ENCODE peak calls at places on chromosomes 5 and 9, in ten cellular contexts. B, C, O, G, W, L, A, P, M and E are unnamed samples. For H3K27me3, the result is how much of the 10 kb centered on the place peaks cover.

GRCh38 chr5:163259495-163259894 is 177.9 kb upstream of the CCNG1 start:
- DNase-seq in P (no peak), L (no peak), G (no peak), M (no peak), B (no peak), A (no peak), C (no peak), W (no peak), O (no peak), E (no peak)

GRCh38 chr5:54772232-54773168 is 212.9 kb downstream of the ESM1 start:
- DNase-seq in C (no peak), O (no peak), W (no peak), M (no peak), P (no peak), A (no peak), B (no peak), L (no peak), G (no peak), E (no peak)

GRCh38 chr9:214488-215448 is at the start of gene DOCK8:
- DNase-seq in W (peak), M (no peak), C (no peak), G (peak), L (peak), B (peak), P (peak), A (peak), O (peak), E (peak)

GRCh38 chr9:130015353-130016019 is 27.5 kb downstream of the FNBP1 start:
- DNase-seq in L (no peak), G (no peak), B (no peak), M (no peak), C (no peak), W (no peak), A (no peak), O (no peak), P (no peak), E (no peak)

GRCh38 chr5:85049020-85049419 is 664.3 kb upstream of the EDIL3 start:
- DNase-seq in P (no peak), W (no peak), A (no peak), G (peak), B (no peak), O (no peak), M (peak), C (peak), L (peak), E (no peak)

GRCh38 chr5:136042665-136043121 is 13.9 kb downstream of the TGFBI start:
- DNase-seq in G (no peak), W (no peak), B (no peak), A (no peak), O (peak), M (no peak), P (no peak), C (no peak), L (peak), E (peak)

GRCh38 chr5:135010502-135011354 is 23.3 kb downstream of the PITX1 start:
- DNase-seq in A (no peak), P (peak), L (peak), O (no peak), G (no peak), C (no peak), B (no peak), W (no peak), M (peak), E (peak)

GRCh38 chr9:110744753-110745522 is 76.3 kb downstream of the MUSK start:
- DNase-seq in O (no peak), C (peak), P (no peak), M (peak), L (no peak), B (no peak), W (no peak), A (peak), G (peak), E (no peak)

GRCh38 chr5:150473673-150474358 is 24.3 kb upstream of the RPS14 start:
- DNase-seq in L (peak), P (no peak), O (no peak), M (peak), G (peak), C (no peak), B (no peak), W (no peak), A (no peak), E (no peak)

GRCh38 chr9:74951725-74952151 is 974 bp downstream of the C9orf40 start:
- DNase-seq in M (peak), P (peak), B (peak), A (no peak), O (peak), L (peak), G (peak), W (peak), C (no peak), E (peak)

DNA sequence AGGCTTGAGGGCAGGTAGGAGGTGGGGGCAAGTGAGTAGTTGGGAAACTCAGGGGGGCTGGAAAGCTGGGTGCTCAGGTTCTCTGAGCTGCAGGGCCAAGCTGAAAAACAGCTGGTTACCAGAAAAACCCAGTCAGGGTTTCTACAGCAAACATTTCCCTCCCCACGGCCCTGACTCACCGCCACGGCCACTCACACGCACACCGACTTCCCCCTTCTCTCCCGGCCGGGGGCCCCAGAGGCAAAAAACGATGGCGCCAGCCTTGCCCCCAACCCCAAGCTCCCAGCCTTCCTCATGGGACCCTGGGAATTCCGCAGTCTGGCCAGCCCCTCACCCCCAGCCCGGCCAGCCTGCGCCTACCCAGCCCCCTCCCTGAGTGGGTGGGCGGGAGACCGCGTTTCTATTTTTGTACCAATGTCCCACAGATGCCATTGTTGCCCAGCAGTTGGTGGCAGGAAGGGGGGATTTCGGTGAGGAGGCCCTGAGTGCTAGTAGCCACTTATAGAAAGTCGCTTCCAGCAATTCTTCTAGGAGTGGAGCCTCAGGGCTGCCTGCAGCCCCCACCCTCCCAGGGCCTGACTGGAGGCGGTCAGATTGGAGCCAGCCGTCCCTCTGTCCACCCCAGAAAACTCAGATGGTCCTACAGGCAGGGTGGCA is 18.4 kb downstream of the ENG start:
- DNase-seq in O (peak), B (peak), L (no peak), M (peak), G (peak), W (no peak), A (peak), C (peak), P (no peak), E (peak)
- H3K27ac ChIP-seq in O (peak), B (peak), L (no peak), M (peak), G (peak), W (peak), A (peak), C (peak), P (peak), E (peak)

GRCh38 chr9:16730162-16730561 is 140.3 kb downstream of the BNC2 start:
- DNase-seq in P (no peak), L (no peak), M (no peak), O (no peak), W (no peak), A (no peak), G (no peak), C (no peak), B (no peak), E (no peak)
- H3K27me3 ChIP-seq in P (under half), L (under half), M (under half), O (under half), W (under half), A (under half), G (half or more), C (under half), B (under half), E (under half)

DNA sequence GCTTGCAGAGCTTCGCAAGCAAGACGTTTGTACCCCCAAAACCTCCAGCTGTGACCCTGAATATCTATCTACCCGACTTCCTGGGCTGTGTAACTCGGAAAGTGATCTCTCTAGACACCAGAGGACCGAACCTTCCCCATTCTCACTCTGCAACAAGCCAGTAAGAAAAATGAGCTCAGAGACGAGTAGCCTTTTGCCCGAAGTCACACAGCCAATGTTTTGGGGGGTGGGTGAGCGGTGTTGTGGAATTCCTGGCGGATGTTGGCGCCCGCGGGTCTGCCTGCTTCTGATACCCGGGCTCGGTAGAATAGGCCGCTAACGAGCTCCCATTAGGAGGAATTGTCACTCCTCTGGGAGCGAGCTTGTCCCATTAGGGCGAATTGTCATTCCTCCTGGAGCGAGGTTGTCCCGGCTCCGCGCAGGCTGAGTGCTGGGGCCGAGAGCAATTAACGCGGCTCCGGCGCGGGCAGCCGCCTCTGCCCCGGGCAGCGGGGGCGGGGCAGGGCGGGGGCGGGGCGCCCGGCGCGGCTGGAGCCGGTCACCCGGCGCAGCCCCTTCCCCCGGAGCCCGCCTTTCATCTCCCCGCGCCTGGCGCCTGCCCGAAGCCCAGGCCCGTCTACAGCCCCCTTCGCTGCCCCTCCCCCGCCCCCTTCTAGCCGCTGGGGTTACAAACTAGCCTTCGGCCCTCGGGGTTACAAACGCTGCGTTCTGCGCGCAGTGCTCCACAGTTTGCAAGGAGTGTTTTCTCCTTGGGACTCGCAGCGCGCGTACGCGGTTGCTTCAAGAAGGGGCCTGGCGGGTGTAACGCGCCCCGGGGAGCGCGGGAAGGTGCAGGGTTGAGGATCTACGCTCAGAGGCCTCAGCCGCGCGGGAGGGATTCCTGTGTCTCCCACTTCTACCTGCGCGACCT is 3.5 kb upstream of the MSX2 start:
- DNase-seq in A (no peak), W (no peak), P (no peak), B (no peak), C (no peak), G (peak), L (peak), M (no peak), O (no peak), E (no peak)
- H3K4me3 ChIP-seq in A (no peak), W (no peak), P (peak), B (no peak), C (peak), G (peak), L (no peak), M (peak), O (no peak), E (peak)

GRCh38 chr5:141636413-141637265 is at the start of the genes HDAC3 and RELL2:
- DNase-seq in W (peak), L (peak), O (peak), C (peak), B (peak), A (peak), M (peak), G (peak), P (peak), E (peak)

GRCh38 chr5:141634720-141635119 is 1.9 kb downstream of the HDAC3 start:
- DNase-seq in O (no peak), L (no peak), B (no peak), G (no peak), W (no peak), M (no peak), P (no peak), A (no peak), C (no peak), E (no peak)

GRCh38 chr5:141635646-141636045 is 1.0 kb downstream of the HDAC3 start:
- DNase-seq in G (no peak), M (no peak), L (no peak), O (no peak), B (no peak), A (no peak), P (no peak), W (no peak), C (no peak), E (no peak)

GRCh38 chr5:141637266-141637692 is 482 bp downstream of the RELL2 start:
- DNase-seq in P (peak), B (peak), L (no peak), A (no peak), C (no peak), O (no peak), M (no peak), W (no peak), G (no peak), E (no peak)

GRCh38 chr5:141636106-141636412 is 590 bp downstream of the HDAC3 start:
- DNase-seq in W (no peak), A (no peak), L (no peak), M (no peak), G (no peak), O (no peak), B (no peak), P (no peak), C (no peak), E (no peak)
- H3K27ac ChIP-seq in W (peak), A (peak), L (peak), M (no peak), G (peak), O (peak), B (peak), P (peak), C (no peak), E (no peak)

DNA sequence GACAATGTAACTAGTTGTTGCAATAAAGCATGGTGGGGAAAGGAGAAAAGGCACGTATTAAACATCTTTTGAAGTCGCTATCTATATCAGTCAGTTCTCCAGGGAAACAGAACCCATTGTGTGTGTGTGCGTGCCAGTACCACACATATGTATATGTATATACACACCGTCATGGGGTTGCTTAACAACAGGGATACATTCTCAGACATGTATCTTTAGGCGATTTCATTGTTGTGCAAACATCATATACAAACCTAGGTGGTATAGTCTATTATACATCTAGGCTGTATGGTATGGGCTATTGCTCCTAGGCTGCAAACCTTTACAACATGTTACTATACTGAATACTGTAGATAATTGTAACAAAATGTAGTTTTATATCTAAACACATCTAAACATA is 2.3 kb downstream of the CDKN2B-AS1 start:
- DNase-seq in P (no peak), B (no peak), O (no peak), W (no peak), L (no peak), M (no peak), G (no peak), A (no peak), C (no peak), E (no peak)
- H3K27me3 ChIP-seq in P (half or more), B (under half), O (under half), W (under half), L (under half), M (under half), G (half or more), A (under half), C (under half), E (under half)

GRCh38 chr5:27158171-27158570 is 119.8 kb upstream of the CDH9 start:
- DNase-seq in G (no peak), C (no peak), B (no peak), M (no peak), A (no peak), P (no peak), L (no peak), W (no peak), O (no peak), E (no peak)
- H3K4me3 ChIP-seq in G (no peak), C (no peak), B (no peak), M (no peak), A (no peak), P (no peak), L (no peak), W (no peak), O (no peak), E (no peak)

GRCh38 chr5:140043508-140043872 is 391 bp upstream of the NRG2 start:
- DNase-seq in C (no peak), G (peak), O (no peak), B (no peak), L (no peak), P (no peak), W (no peak), M (no peak), A (no peak), E (no peak)

GRCh38 chr5:140044041-140044440 is 942 bp upstream of the NRG2 start:
- DNase-seq in O (no peak), G (peak), A (no peak), M (no peak), L (no peak), P (no peak), C (no peak), B (no peak), W (no peak), E (no peak)

GRCh38 chr5:140041492-140042421 is 1.3 kb downstream of the NRG2 start:
- DNase-seq in B (peak), M (peak), P (peak), O (peak), L (no peak), C (no peak), G (peak), W (peak), A (peak), E (peak)

GRCh38 chr5:140041099-140041491 is 2.0 kb downstream of the NRG2 start:
- DNase-seq in A (no peak), C (no peak), M (no peak), L (no peak), P (no peak), O (no peak), G (no peak), B (no peak), W (no peak), E (no peak)

GRCh38 chr5:140042551-140043507 is at the start of gene NRG2:
- DNase-seq in O (peak), L (peak), P (peak), B (peak), C (no peak), M (peak), A (peak), G (peak), W (peak), E (peak)
- H3K27ac ChIP-seq in O (no peak), L (no peak), P (no peak), B (peak), C (no peak), M (no peak), A (peak), G (no peak), W (peak), E (peak)

GRCh38 chr9:84755375-84755774 is 85.8 kb downstream of the NTRK2 start:
- DNase-seq in B (no peak), O (no peak), C (no peak), M (no peak), L (no peak), A (no peak), W (no peak), G (no peak), P (no peak), E (no peak)
- H3K27me3 ChIP-seq in B (under half), O (under half), C (under half), M (under half), L (under half), A (under half), W (under half), G (under half), P (under half), E (under half)